ENCODE peak calls at places on chromosomes 7 and 10, in four cellular contexts. D, F, L and M are unnamed samples.

GRCh38 chr10:29648983-29649268 is 14.2 kb upstream of the SVIL start:
- DNase-seq in L (no peak), D (no peak), F (no peak), M (no peak)

GRCh38 chr7:18119985-18120384 is 92.3 kb upstream of the PRPS1L1 start:
- DNase-seq in D (no peak), L (peak; percentile 3), F (no peak), M (peak; percentile 56)

GRCh38 chr10:91598211-91598981 is 34.5 kb downstream of the PPP1R3C start:
- DNase-seq in D (no peak), L (peak; percentile 32), F (no peak), M (no peak)

GRCh38 chr10:132407846-132408278 is 10.9 kb downstream of the PWWP2B start:
- DNase-seq in D (peak; percentile 55), F (no peak), L (no peak), M (peak; percentile 90)

GRCh38 chr7:54785261-54785660 is 26.2 kb upstream of the SEC61G start:
- DNase-seq in F (no peak), D (no peak), L (no peak), M (peak; percentile 69)

GRCh38 chr10:86215712-86216111 is 150.9 kb downstream of the GRID1 start:
- DNase-seq in L (no peak), D (no peak), F (no peak), M (no peak)

GRCh38 chr10:114821915-114822770 is 563 bp downstream of the FHIP2A start:
- DNase-seq in D (peak; percentile 81), F (no peak), L (no peak), M (peak; percentile 1)

GRCh38 chr10:11713963-11714362 is 28.2 kb upstream of the ECHDC3 start:
- DNase-seq in F (no peak), D (no peak), L (no peak), M (no peak)

GRCh38 chr10:46231087-46231486 is 55.7 kb upstream of the ANTXRL start:
- DNase-seq in D (no peak), L (no peak), F (no peak), M (no peak)

GRCh38 chr10:132614431-132615341 is 77.1 kb downstream of the INPP5A start:
- DNase-seq in D (peak; percentile 13), F (no peak), L (no peak), M (no peak)

GRCh38 chr10:132924046-132924952 is 18.1 kb downstream of the CFAP46 start:
- DNase-seq in D (no peak), F (no peak), L (no peak), M (no peak)

GRCh38 chr10:70289739-70290138 is 5.9 kb upstream of the NPFFR1 start:
- DNase-seq in D (no peak), L (no peak), F (no peak), M (no peak)

GRCh38 chr7:157544226-157544625 is 207.4 kb downstream of the DNAJB6 start:
- DNase-seq in L (no peak), F (no peak), D (no peak), M (no peak)

GRCh38 chr10:120437541-120437940 is 19.5 kb upstream of the PLPP4 start:
- DNase-seq in L (no peak), D (no peak), F (no peak), M (no peak)

GRCh38 chr7:31004393-31004792 is 40.6 kb downstream of the GHRHR start:
- DNase-seq in D (no peak), L (no peak), F (no peak), M (no peak)

GRCh38 chr7:24819916-24820689 is 62.8 kb upstream of the GSDME start:
- DNase-seq in F (no peak), D (peak; percentile 77), L (peak; percentile 84), M (peak; percentile 93)

GRCh38 chr7:136303162-136303561 is 326.0 kb upstream of the MTPN start:
- DNase-seq in F (no peak), D (no peak), L (no peak), M (no peak)

DNA sequence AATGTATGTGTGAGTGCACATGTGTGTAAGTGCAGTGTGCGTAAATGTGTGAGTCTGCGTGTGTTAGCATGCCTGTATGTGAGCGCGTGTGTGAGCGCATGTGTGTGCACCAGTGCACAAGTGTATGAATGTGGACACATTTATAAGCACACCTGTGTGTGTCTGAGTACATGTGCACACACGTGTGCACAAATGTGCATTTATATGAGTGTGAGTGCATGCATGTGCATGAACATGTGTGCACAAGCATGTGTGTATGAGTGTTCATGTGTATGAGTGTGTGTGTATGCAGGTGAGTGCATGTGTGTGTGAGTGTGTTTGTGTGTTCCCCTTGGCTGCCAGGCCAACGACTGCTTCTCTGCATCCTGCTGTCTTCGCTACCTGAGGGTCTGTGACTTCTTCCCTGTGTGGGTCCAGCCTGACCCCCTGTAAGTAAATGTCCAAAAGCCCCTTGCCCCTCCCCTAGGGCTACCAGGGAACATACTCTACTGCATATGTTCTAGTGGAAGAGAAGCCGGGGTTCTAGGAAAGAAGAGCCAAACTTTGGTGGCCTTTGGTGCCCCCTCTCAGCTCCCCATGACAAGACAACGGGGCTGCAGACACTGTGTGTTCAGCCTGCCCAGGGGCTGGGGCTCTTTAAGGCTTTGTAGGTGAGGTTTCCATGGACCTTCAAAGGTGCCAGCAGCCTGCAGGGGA is 17.0 kb downstream of the GOLGA7B start:
- DNase-seq in F (no peak), D (no peak), L (no peak), M (no peak)
- TF ChIP-seq JUND in F (no peak), D (no peak), L (no peak), M (no peak)

GRCh38 chr7:35185908-35186731 is 67.8 kb downstream of the TBX20 start:
- DNase-seq in F (no peak), L (no peak), D (peak; percentile 73), M (peak; percentile 19)
- TF ChIP-seq JUND in F (no peak), L (no peak), D (no peak), M (no peak)

DNA sequence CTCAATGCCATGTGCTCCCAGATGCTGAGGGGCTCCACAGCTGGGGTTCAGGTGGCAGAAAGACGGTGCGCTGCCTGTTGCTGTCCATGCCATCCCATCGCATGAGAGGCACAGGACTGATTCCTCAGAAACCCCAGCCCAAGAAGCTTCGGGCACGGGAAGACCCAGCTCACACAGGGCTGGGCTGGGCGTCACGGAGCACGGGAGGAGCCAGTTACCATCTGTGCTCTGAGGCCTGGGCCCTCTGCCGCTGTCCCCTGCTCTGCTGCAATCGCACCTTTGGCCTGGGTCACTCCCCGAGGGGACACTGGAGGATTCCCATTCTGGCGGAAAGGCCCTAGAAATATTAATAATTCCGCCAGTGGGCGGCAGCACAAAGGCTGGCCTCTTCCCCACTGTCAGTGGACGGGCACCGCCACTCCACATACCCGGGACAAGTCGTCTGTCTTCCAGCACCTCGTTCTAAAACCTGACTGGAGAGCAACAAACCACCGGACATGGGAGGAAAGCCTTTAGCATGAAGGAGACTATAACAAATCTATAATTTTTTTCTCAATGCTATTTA is 92.1 kb downstream of the PIP4K2A start:
- DNase-seq in L (no peak), F (no peak), D (no peak), M (no peak)
- TF ChIP-seq JUND in L (no peak), F (no peak), D (no peak), M (no peak)

DNA sequence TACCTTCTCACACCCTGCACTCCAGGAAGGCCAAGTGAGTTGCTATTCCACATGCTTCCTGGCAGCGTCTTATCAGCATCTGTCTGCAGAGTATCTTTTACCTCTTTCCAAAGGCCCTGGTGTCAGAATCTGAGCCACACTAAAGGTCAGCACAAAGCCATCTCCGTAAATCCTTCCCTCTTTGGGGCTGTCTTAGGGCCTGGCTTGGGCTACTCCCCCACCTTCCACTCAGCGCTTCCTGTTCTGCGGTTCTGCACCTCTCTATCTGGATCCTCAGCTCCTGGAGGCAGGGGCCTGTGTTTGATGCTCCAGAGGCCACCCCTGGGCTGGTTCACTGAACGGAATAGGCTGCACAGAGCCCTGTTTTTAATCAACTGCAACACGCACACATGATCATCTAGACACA is 334.8 kb upstream of the GALNT17 start:
- DNase-seq in F (no peak), L (no peak), D (peak; percentile 78), M (no peak)
- TF ChIP-seq JUND in F (no peak), L (no peak), D (no peak), M (no peak)